ENCODE peak calls at places on chromosomes 5 and 9, in eight cellular contexts. One of them, this sample, is unnamed.

GRCh38 chr9:133188006-133188842 is 20.8 kb downstream of the OBP2B start:
- DNase-seq in T-helper 2 cell: no peak
- DNase-seq in amniotic epithelial cell: no peak
- DNase-seq in stimulated activated CD8-positive, alpha-beta memory T cell treated with anti-CD3 and anti-CD28 coated beads, Interleukin-7, amount 100 ng/mL, for 48 hours: no peak
- DNase-seq in psoas muscle: no peak
- DNase-seq in KBM-7: peak
- DNase-seq in GM12891: no peak
- DNase-seq in fibroblast of lung: no peak
- DNase-seq in this sample: no peak

GRCh38 chr5:176491056-176491646 is 43.0 kb downstream of the FAF2 start:
- DNase-seq in T-helper 2 cell: no peak
- DNase-seq in amniotic epithelial cell: no peak
- DNase-seq in stimulated activated CD8-positive, alpha-beta memory T cell treated with anti-CD3 and anti-CD28 coated beads, Interleukin-7, amount 100 ng/mL, for 48 hours: no peak
- DNase-seq in psoas muscle: no peak
- DNase-seq in KBM-7: no peak
- DNase-seq in GM12891: no peak
- DNase-seq in fibroblast of lung: peak
- DNase-seq in this sample: no peak

GRCh38 chr5:149777382-149777781 is 47.3 kb downstream of the PPARGC1B start:
- DNase-seq in T-helper 2 cell: no peak
- DNase-seq in amniotic epithelial cell: no peak
- DNase-seq in stimulated activated CD8-positive, alpha-beta memory T cell treated with anti-CD3 and anti-CD28 coated beads, Interleukin-7, amount 100 ng/mL, for 48 hours: no peak
- DNase-seq in psoas muscle: peak
- DNase-seq in KBM-7: no peak
- DNase-seq in GM12891: no peak
- DNase-seq in fibroblast of lung: peak
- DNase-seq in this sample: peak

GRCh38 chr9:135887021-135887507 is 20.3 kb downstream of the CAMSAP1 start:
- DNase-seq in T-helper 2 cell: no peak
- DNase-seq in amniotic epithelial cell: no peak
- DNase-seq in stimulated activated CD8-positive, alpha-beta memory T cell treated with anti-CD3 and anti-CD28 coated beads, Interleukin-7, amount 100 ng/mL, for 48 hours: no peak
- DNase-seq in psoas muscle: peak
- DNase-seq in KBM-7: peak
- DNase-seq in GM12891: no peak
- DNase-seq in fibroblast of lung: peak
- DNase-seq in this sample: peak

GRCh38 chr5:136006164-136006563 is 22.6 kb upstream of the TGFBI start:
- DNase-seq in T-helper 2 cell: no peak
- DNase-seq in amniotic epithelial cell: peak
- DNase-seq in stimulated activated CD8-positive, alpha-beta memory T cell treated with anti-CD3 and anti-CD28 coated beads, Interleukin-7, amount 100 ng/mL, for 48 hours: no peak
- DNase-seq in psoas muscle: no peak
- DNase-seq in KBM-7: no peak
- DNase-seq in GM12891: no peak
- DNase-seq in fibroblast of lung: peak
- DNase-seq in this sample: no peak

GRCh38 chr9:134590240-134591081 is 51.1 kb upstream of the COL5A1 start:
- DNase-seq in T-helper 2 cell: no peak
- DNase-seq in amniotic epithelial cell: peak
- DNase-seq in stimulated activated CD8-positive, alpha-beta memory T cell treated with anti-CD3 and anti-CD28 coated beads, Interleukin-7, amount 100 ng/mL, for 48 hours: no peak
- DNase-seq in psoas muscle: no peak
- DNase-seq in KBM-7: no peak
- DNase-seq in GM12891: no peak
- DNase-seq in fibroblast of lung: no peak
- DNase-seq in this sample: peak

GRCh38 chr9:131500377-131500776 is 2.3 kb upstream of the POMT1 start:
- DNase-seq in T-helper 2 cell: peak
- DNase-seq in amniotic epithelial cell: no peak
- DNase-seq in stimulated activated CD8-positive, alpha-beta memory T cell treated with anti-CD3 and anti-CD28 coated beads, Interleukin-7, amount 100 ng/mL, for 48 hours: peak
- DNase-seq in psoas muscle: no peak
- DNase-seq in KBM-7: no peak
- DNase-seq in GM12891: no peak
- DNase-seq in fibroblast of lung: no peak
- DNase-seq in this sample: no peak

GRCh38 chr9:4519604-4520003 is 29.3 kb downstream of the SLC1A1 start:
- DNase-seq in T-helper 2 cell: no peak
- DNase-seq in amniotic epithelial cell: no peak
- DNase-seq in stimulated activated CD8-positive, alpha-beta memory T cell treated with anti-CD3 and anti-CD28 coated beads, Interleukin-7, amount 100 ng/mL, for 48 hours: no peak
- DNase-seq in psoas muscle: no peak
- DNase-seq in KBM-7: no peak
- DNase-seq in GM12891: no peak
- DNase-seq in fibroblast of lung: no peak
- DNase-seq in this sample: no peak

GRCh38 chr9:107246259-107247254 is 36.5 kb upstream of the RAD23B start:
- DNase-seq in T-helper 2 cell: no peak
- DNase-seq in amniotic epithelial cell: no peak
- DNase-seq in stimulated activated CD8-positive, alpha-beta memory T cell treated with anti-CD3 and anti-CD28 coated beads, Interleukin-7, amount 100 ng/mL, for 48 hours: no peak
- DNase-seq in psoas muscle: no peak
- DNase-seq in KBM-7: no peak
- DNase-seq in GM12891: no peak
- DNase-seq in fibroblast of lung: peak
- DNase-seq in this sample: no peak

GRCh38 chr5:87944553-87945320 is 323.9 kb downstream of the TMEM161B start:
- DNase-seq in T-helper 2 cell: no peak
- DNase-seq in amniotic epithelial cell: no peak
- DNase-seq in stimulated activated CD8-positive, alpha-beta memory T cell treated with anti-CD3 and anti-CD28 coated beads, Interleukin-7, amount 100 ng/mL, for 48 hours: no peak
- DNase-seq in psoas muscle: peak
- DNase-seq in KBM-7: no peak
- DNase-seq in GM12891: no peak
- DNase-seq in fibroblast of lung: peak
- DNase-seq in this sample: peak

GRCh38 chr9:86098793-86099694 is at the start of gene GOLM1:
- DNase-seq in T-helper 2 cell: no peak
- DNase-seq in amniotic epithelial cell: peak
- DNase-seq in stimulated activated CD8-positive, alpha-beta memory T cell treated with anti-CD3 and anti-CD28 coated beads, Interleukin-7, amount 100 ng/mL, for 48 hours: no peak
- DNase-seq in psoas muscle: peak
- DNase-seq in KBM-7: peak
- DNase-seq in GM12891: peak
- DNase-seq in fibroblast of lung: peak
- DNase-seq in this sample: peak

GRCh38 chr5:45796959-45797553 is 100.9 kb upstream of the HCN1 start:
- DNase-seq in T-helper 2 cell: no peak
- DNase-seq in amniotic epithelial cell: no peak
- DNase-seq in stimulated activated CD8-positive, alpha-beta memory T cell treated with anti-CD3 and anti-CD28 coated beads, Interleukin-7, amount 100 ng/mL, for 48 hours: no peak
- DNase-seq in psoas muscle: no peak
- DNase-seq in KBM-7: peak
- DNase-seq in GM12891: no peak
- DNase-seq in fibroblast of lung: no peak
- DNase-seq in this sample: no peak

GRCh38 chr5:73233461-73234151 is 60.6 kb downstream of the TMEM174 start:
- DNase-seq in T-helper 2 cell: no peak
- DNase-seq in amniotic epithelial cell: no peak
- DNase-seq in stimulated activated CD8-positive, alpha-beta memory T cell treated with anti-CD3 and anti-CD28 coated beads, Interleukin-7, amount 100 ng/mL, for 48 hours: no peak
- DNase-seq in psoas muscle: peak
- DNase-seq in KBM-7: no peak
- DNase-seq in GM12891: no peak
- DNase-seq in fibroblast of lung: peak
- DNase-seq in this sample: no peak

GRCh38 chr5:125186911-125187375 is 440.5 kb upstream of the ZNF608 start:
- DNase-seq in T-helper 2 cell: no peak
- DNase-seq in amniotic epithelial cell: no peak
- DNase-seq in stimulated activated CD8-positive, alpha-beta memory T cell treated with anti-CD3 and anti-CD28 coated beads, Interleukin-7, amount 100 ng/mL, for 48 hours: no peak
- DNase-seq in psoas muscle: no peak
- DNase-seq in KBM-7: no peak
- DNase-seq in GM12891: no peak
- DNase-seq in fibroblast of lung: no peak
- DNase-seq in this sample: no peak

GRCh38 chr9:69122391-69123141 is 51.5 kb upstream of the TJP2 start:
- DNase-seq in T-helper 2 cell: no peak
- DNase-seq in amniotic epithelial cell: peak
- DNase-seq in stimulated activated CD8-positive, alpha-beta memory T cell treated with anti-CD3 and anti-CD28 coated beads, Interleukin-7, amount 100 ng/mL, for 48 hours: no peak
- DNase-seq in psoas muscle: no peak
- DNase-seq in KBM-7: peak
- DNase-seq in GM12891: peak
- DNase-seq in fibroblast of lung: peak
- DNase-seq in this sample: no peak

GRCh38 chr5:138706655-138707480 is 46.4 kb upstream of the CTNNA1 start:
- DNase-seq in T-helper 2 cell: no peak
- DNase-seq in amniotic epithelial cell: peak
- DNase-seq in stimulated activated CD8-positive, alpha-beta memory T cell treated with anti-CD3 and anti-CD28 coated beads, Interleukin-7, amount 100 ng/mL, for 48 hours: no peak
- DNase-seq in psoas muscle: no peak
- DNase-seq in KBM-7: peak
- DNase-seq in GM12891: no peak
- DNase-seq in fibroblast of lung: peak
- DNase-seq in this sample: peak

GRCh38 chr5:151684690-151685361 is 1.9 kb downstream of the SPARC start:
- DNase-seq in T-helper 2 cell: no peak
- DNase-seq in amniotic epithelial cell: peak
- DNase-seq in stimulated activated CD8-positive, alpha-beta memory T cell treated with anti-CD3 and anti-CD28 coated beads, Interleukin-7, amount 100 ng/mL, for 48 hours: no peak
- DNase-seq in psoas muscle: peak
- DNase-seq in KBM-7: peak
- DNase-seq in GM12891: no peak
- DNase-seq in fibroblast of lung: peak
- DNase-seq in this sample: no peak

GRCh38 chr5:22852807-22853670 is at the start of gene CDH12:
- DNase-seq in T-helper 2 cell: no peak
- DNase-seq in amniotic epithelial cell: no peak
- DNase-seq in stimulated activated CD8-positive, alpha-beta memory T cell treated with anti-CD3 and anti-CD28 coated beads, Interleukin-7, amount 100 ng/mL, for 48 hours: no peak
- DNase-seq in psoas muscle: no peak
- DNase-seq in KBM-7: peak
- DNase-seq in GM12891: no peak
- DNase-seq in fibroblast of lung: no peak
- DNase-seq in this sample: no peak

GRCh38 chr5:65186646-65187227 is 295.0 kb downstream of the ADAMTS6 start:
- DNase-seq in T-helper 2 cell: no peak
- DNase-seq in amniotic epithelial cell: no peak
- DNase-seq in stimulated activated CD8-positive, alpha-beta memory T cell treated with anti-CD3 and anti-CD28 coated beads, Interleukin-7, amount 100 ng/mL, for 48 hours: no peak
- DNase-seq in psoas muscle: no peak
- DNase-seq in KBM-7: no peak
- DNase-seq in GM12891: no peak
- DNase-seq in fibroblast of lung: peak
- DNase-seq in this sample: no peak

GRCh38 chr9:135507104-135508035 is 6.9 kb downstream of the MRPS2 start:
- DNase-seq in T-helper 2 cell: no peak
- DNase-seq in amniotic epithelial cell: no peak
- DNase-seq in stimulated activated CD8-positive, alpha-beta memory T cell treated with anti-CD3 and anti-CD28 coated beads, Interleukin-7, amount 100 ng/mL, for 48 hours: no peak
- DNase-seq in psoas muscle: no peak
- DNase-seq in KBM-7: no peak
- DNase-seq in GM12891: no peak
- DNase-seq in fibroblast of lung: no peak
- DNase-seq in this sample: no peak

GRCh38 chr9:87640385-87640795 is 85.5 kb upstream of the CTSL start:
- DNase-seq in T-helper 2 cell: no peak
- DNase-seq in amniotic epithelial cell: peak
- DNase-seq in stimulated activated CD8-positive, alpha-beta memory T cell treated with anti-CD3 and anti-CD28 coated beads, Interleukin-7, amount 100 ng/mL, for 48 hours: no peak
- DNase-seq in psoas muscle: no peak
- DNase-seq in KBM-7: no peak
- DNase-seq in GM12891: no peak
- DNase-seq in fibroblast of lung: peak
- DNase-seq in this sample: peak

GRCh38 chr5:55427157-55427556 is 107.6 kb downstream of the PLPP1 start:
- DNase-seq in T-helper 2 cell: no peak
- DNase-seq in amniotic epithelial cell: peak
- DNase-seq in stimulated activated CD8-positive, alpha-beta memory T cell treated with anti-CD3 and anti-CD28 coated beads, Interleukin-7, amount 100 ng/mL, for 48 hours: no peak
- DNase-seq in psoas muscle: no peak
- DNase-seq in KBM-7: no peak
- DNase-seq in GM12891: no peak
- DNase-seq in fibroblast of lung: peak
- DNase-seq in this sample: no peak

GRCh38 chr5:158267228-158267627 is 408.3 kb upstream of the CLINT1 start:
- DNase-seq in T-helper 2 cell: no peak
- DNase-seq in amniotic epithelial cell: no peak
- DNase-seq in stimulated activated CD8-positive, alpha-beta memory T cell treated with anti-CD3 and anti-CD28 coated beads, Interleukin-7, amount 100 ng/mL, for 48 hours: no peak
- DNase-seq in psoas muscle: no peak
- DNase-seq in KBM-7: no peak
- DNase-seq in GM12891: no peak
- DNase-seq in fibroblast of lung: no peak
- DNase-seq in this sample: no peak

This sample was measured in Right ventricle myocardium superior.